ENCODE peak calls at places on chromosome 2, in four cellular contexts. L is adrenal gland, Q is prostate gland, K is K562. J is an unnamed sample.
A peak's percentile ranks its signal among the peaks of the same experiment; 100 is the strongest.

GRCh38 chr2:66445076-66445724 is 10.3 kb downstream of the MEIS1 start:
- DNase-seq in K (no peak), L (peak; percentile 53), Q (no peak), J (no peak)

GRCh38 chr2:24888177-24888576 is 31.9 kb downstream of the ADCY3 start:
- DNase-seq in Q (no peak), K (no peak), L (no peak), J (no peak)

GRCh38 chr2:2663401-2664036 is 332.4 kb upstream of the MYT1L start:
- DNase-seq in Q (no peak), K (no peak), L (peak; percentile 73), J (no peak)

GRCh38 chr2:10785260-10785659 is 27.3 kb downstream of the PDIA6 start:
- DNase-seq in L (no peak), Q (no peak), K (no peak), J (no peak)

GRCh38 chr2:106562232-106562631 is 75.1 kb downstream of the CD8B2 start:
- DNase-seq in L (no peak), K (no peak), Q (peak; percentile 49), J (no peak)

GRCh38 chr2:118013221-118013723 is 598 bp downstream of the CCDC93 start:
- DNase-seq in L (peak; percentile 72), K (peak; percentile 65), Q (peak; percentile 14), J (peak; percentile 70)

GRCh38 chr2:158031371-158031770 is 70.3 kb upstream of the UPP2 start:
- DNase-seq in L (no peak), K (no peak), Q (no peak), J (no peak)

GRCh38 chr2:13676269-13676668 is 956.2 kb upstream of the LRATD1 start:
- DNase-seq in L (no peak), K (no peak), Q (no peak), J (no peak)

GRCh38 chr2:22880161-22880560 is 504.8 kb upstream of the KLHL29 start:
- DNase-seq in K (no peak), Q (no peak), L (no peak), J (no peak)

GRCh38 chr2:184425083-184425482 is 173.2 kb upstream of the ZNF804A start:
- DNase-seq in Q (no peak), L (no peak), K (no peak), J (no peak)

GRCh38 chr2:190469770-190470169 is 61.6 kb downstream of the MFSD6 start:
- DNase-seq in K (peak; percentile 17), L (peak; percentile 40), Q (peak; percentile 69), J (no peak)

GRCh38 chr2:71791051-71791450 is 337.7 kb downstream of the DYSF start:
- DNase-seq in L (no peak), Q (no peak), K (no peak), J (no peak)
- TF ChIP-seq POLR2A in L (no peak), Q (no peak), K (no peak), J (no peak)

GRCh38 chr2:109435866-109436634 is 177.7 kb downstream of the SEPTIN10 start:
- DNase-seq in Q (no peak), K (no peak), L (peak; percentile 82), J (no peak)
- TF ChIP-seq POLR2A in Q (no peak), K (no peak), L (peak; percentile 13), J (no peak)

GRCh38 chr2:45610281-45611019 is 617 bp downstream of the SRBD1 start:
- DNase-seq in K (peak; percentile 52), Q (peak; percentile 42), L (peak; percentile 70), J (peak; percentile 34)

GRCh38 chr2:45612741-45613140 is 1.7 kb upstream of the SRBD1 start:
- DNase-seq in K (no peak), Q (no peak), L (no peak), J (no peak)

GRCh38 chr2:45614330-45614729 is 3.3 kb upstream of the SRBD1 start:
- DNase-seq in K (no peak), L (no peak), Q (no peak), J (no peak)

GRCh38 chr2:45612265-45612664 is 1.2 kb upstream of the SRBD1 start:
- DNase-seq in K (no peak), Q (no peak), L (no peak), J (no peak)

DNA sequence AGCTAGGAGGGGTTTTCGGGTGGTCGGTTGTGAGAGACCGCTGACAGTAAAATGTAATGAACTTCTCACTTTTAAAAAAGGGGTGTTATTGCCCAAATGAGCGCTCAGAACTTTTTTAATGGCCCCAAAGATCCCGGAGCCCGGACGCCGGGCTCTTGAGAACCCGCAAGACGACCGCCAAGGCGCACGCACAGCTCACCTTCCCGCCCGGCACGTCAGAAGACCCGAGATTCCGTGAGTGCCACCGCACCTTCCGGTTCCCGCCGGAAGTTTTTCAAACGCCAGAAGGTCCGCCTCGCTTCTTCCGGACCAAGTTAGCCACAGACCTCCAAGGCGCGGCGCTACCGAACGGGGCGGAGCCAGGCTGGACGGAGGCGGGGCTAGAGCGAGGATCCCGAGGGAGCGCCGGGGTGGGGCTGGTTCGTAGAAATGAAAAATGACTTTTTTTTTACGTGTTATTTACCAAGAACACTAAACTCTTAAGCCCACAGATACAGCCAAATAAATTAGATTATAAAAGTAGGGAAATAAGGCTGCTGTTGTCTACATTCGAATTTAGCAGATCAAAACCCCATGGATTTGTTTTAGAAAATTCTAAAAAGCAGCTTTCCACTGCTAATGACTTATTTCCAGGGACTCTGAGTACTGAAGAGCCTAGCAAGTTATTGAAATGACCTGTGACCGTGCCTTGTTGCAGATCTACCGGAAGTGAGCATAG is at the start of gene SRBD1:
- DNase-seq in K (peak; percentile 90), L (peak; percentile 96), Q (peak; percentile 94), J (peak; percentile 87)
- TF ChIP-seq POLR2A in K (peak; percentile 94), L (peak; percentile 66), Q (peak; percentile 65), J (peak; percentile 85)

GRCh38 chr2:169798718-169799495 is at the start of gene SSB:
- DNase-seq in L (peak; percentile 92), Q (peak; percentile 89), K (peak; percentile 99), J (peak; percentile 88)
- TF ChIP-seq POLR2A in L (peak; percentile 71), Q (peak; percentile 62), K (peak; percentile 98), J (peak; percentile 84)

DNA sequence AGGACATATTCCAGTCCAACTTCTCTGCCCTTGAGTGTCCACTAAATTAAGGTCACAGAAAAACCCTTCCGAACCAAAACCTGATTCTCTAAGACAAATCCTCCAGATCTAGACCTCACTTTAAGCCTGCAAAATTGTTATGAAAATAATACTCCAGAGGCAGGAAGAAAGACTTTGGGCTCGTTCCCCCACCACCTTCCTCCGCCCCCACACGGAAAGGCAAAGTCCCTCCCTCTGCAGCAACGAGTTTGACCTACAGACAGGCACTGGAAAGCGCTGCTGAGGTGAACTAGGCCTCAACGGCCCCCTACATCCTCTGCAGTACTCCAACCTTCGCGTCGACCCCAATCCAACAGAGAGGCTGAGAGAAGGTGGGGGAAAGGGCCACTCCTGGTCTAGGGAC is 808 bp downstream of the ATP5MC3 start:
- DNase-seq in L (peak; percentile 42), Q (no peak), K (peak; percentile 74), J (no peak)
- TF ChIP-seq POLR2A in L (no peak), Q (no peak), K (no peak), J (peak; percentile 29)

GRCh38 chr2:143231257-143231650 is 102.0 kb downstream of the ARHGAP15 start:
- DNase-seq in K (no peak), L (no peak), Q (no peak), J (no peak)
- TF ChIP-seq POLR2A in K (no peak), L (no peak), Q (no peak), J (no peak)

GRCh38 chr2:27442981-27443323 is 771 bp downstream of the KRTCAP3 start:
- DNase-seq in Q (no peak), L (peak; percentile 7), K (no peak), J (no peak)

GRCh38 chr2:27445155-27445554 is 3.0 kb downstream of the KRTCAP3 start:
- DNase-seq in L (no peak), Q (no peak), K (no peak), J (no peak)

GRCh38 chr2:27441958-27442281 is 261 bp upstream of the KRTCAP3 start:
- DNase-seq in L (no peak), K (no peak), Q (no peak), J (no peak)

GRCh38 chr2:27441226-27441926 is 805 bp upstream of the KRTCAP3 start:
- DNase-seq in Q (no peak), K (peak; percentile 93), L (no peak), J (no peak)

GRCh38 chr2:27442282-27442980 is at the start of gene KRTCAP3:
- DNase-seq in K (peak; percentile 41), L (peak; percentile 49), Q (peak; percentile 81), J (no peak)
- TF ChIP-seq POLR2A in K (no peak), L (no peak), Q (peak; percentile 59), J (no peak)

GRCh38 chr2:20429528-20429927 is 17.3 kb upstream of the RHOB start:
- DNase-seq in Q (no peak), K (no peak), L (peak; percentile 35), J (no peak)
- TF ChIP-seq POLR2A in Q (no peak), K (no peak), L (no peak), J (no peak)

GRCh38 chr2:71000780-71001591 is 6.3 kb upstream of the TEX261 start:
- DNase-seq in Q (peak; percentile 36), L (peak; percentile 72), K (peak; percentile 79), J (peak; percentile 77)
- TF ChIP-seq POLR2A in Q (no peak), L (no peak), K (peak; percentile 59), J (peak; percentile 21)

GRCh38 chr2:144517825-144518699 is 1.9 kb downstream of the ZEB2 start:
- DNase-seq in L (no peak), Q (no peak), K (no peak), J (no peak)

GRCh38 chr2:144516981-144517824 is 2.7 kb downstream of the ZEB2 start:
- DNase-seq in Q (no peak), L (peak; percentile 84), K (peak; percentile 52), J (no peak)

GRCh38 chr2:144515694-144516416 is 4.1 kb downstream of the ZEB2 start:
- DNase-seq in L (peak; percentile 56), K (peak; percentile 49), Q (no peak), J (no peak)

GRCh38 chr2:144515425-144515693 is 4.6 kb downstream of the ZEB2 start:
- DNase-seq in K (no peak), L (no peak), Q (no peak), J (no peak)

DNA sequence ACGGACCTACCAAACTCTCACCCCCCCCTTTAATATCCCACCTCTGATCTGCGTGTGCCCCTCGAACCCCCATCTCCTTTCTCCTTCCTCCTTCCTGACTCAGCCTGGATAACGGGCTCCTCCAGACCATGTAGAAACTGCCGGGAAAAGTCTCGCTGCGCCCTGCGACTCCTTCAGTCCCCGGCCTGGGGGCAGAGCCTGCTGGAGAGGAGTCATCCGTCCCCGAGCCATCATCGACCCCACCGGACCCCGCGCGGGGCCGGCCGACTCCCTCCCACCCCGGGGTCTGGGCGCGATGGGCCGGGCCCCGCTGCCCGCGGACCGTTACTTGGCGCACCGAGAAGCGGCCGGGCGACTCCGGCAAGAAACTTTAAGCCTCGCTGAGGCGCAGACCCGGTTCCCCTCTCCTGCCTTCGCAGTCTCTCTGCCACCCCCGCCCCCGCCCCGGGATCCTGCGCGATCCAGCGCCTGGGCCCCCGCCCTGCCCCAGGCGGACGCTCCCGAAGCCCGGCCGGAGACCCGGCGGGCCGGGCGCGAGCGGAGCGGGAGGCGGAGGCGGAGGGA is 3.4 kb downstream of the ZEB2 start:
- DNase-seq in L (no peak), Q (no peak), K (peak; percentile 44), J (no peak)
- TF ChIP-seq POLR2A in L (peak; percentile 7), Q (no peak), K (peak; percentile 28), J (no peak)

J was measured in H54.